ENCODE peak calls at places on chromosomes 3 and 15, in nine cellular contexts. C is LoVo; J is CD14-positive monocyte; A is T-helper 9 cell; V is stromal cell of bone marrow; S is activated CD4-positive, CD25-positive, alpha-beta regulatory T cell; M is activated CD8-positive, alpha-beta memory T cell treated with anti-CD3 and anti-CD28 coated beads for 48 hours; R is activated CD4-positive, alpha-beta T cell treated with anti-CD3 and anti-CD28 coated beads, Interleukin-2, amount 10 ng/mL, durations not matched to agents 7 days and 5 days; O is mesothelial cell of epicardium. L is an unnamed sample.

GRCh38 chr15:70647396-70647795 is 116.0 kb downstream of the UACA start:
- DNase-seq in J (no peak), R (no peak), O (no peak), M (no peak), S (no peak), A (no peak), C (no peak), V (no peak), L (no peak)

GRCh38 chr3:128584412-128585020 is 66.1 kb downstream of the RPN1 start:
- DNase-seq in O (peak), C (peak), S (no peak), A (no peak), R (peak), J (peak), V (peak), M (no peak), L (no peak)

GRCh38 chr3:194397757-194398312 is 1.2 kb downstream of the GP5 start:
- DNase-seq in R (peak), M (no peak), V (no peak), J (no peak), C (no peak), S (peak), A (no peak), O (no peak), L (no peak)

GRCh38 chr3:106339551-106339950 is 470.7 kb upstream of the CBLB start:
- DNase-seq in R (no peak), J (no peak), S (no peak), O (no peak), C (no peak), A (no peak), V (no peak), M (no peak), L (no peak)

GRCh38 chr3:65078748-65079147 is 390.9 kb upstream of the ADAMTS9 start:
- DNase-seq in M (no peak), A (no peak), O (no peak), V (no peak), C (no peak), J (no peak), S (no peak), R (no peak), L (no peak)

GRCh38 chr3:72447059-72447946 is 400.9 kb downstream of the SHQ1 start:
- DNase-seq in V (peak), M (peak), R (peak), O (peak), A (peak), C (peak), J (peak), S (peak), L (peak)

GRCh38 chr15:43241100-43241499 is 20.3 kb upstream of the EPB42 start:
- DNase-seq in M (no peak), V (peak), O (no peak), A (no peak), C (no peak), R (no peak), S (no peak), J (no peak), L (no peak)

GRCh38 chr3:195441971-195442572 is 748 bp downstream of the ACAP2 start:
- DNase-seq in S (no peak), O (peak), V (no peak), C (no peak), J (peak), M (peak), A (peak), R (peak), L (peak)

GRCh38 chr3:106025151-106025722 is 156.4 kb upstream of the CBLB start:
- DNase-seq in R (no peak), M (no peak), V (no peak), A (no peak), O (no peak), S (no peak), C (peak), J (no peak), L (no peak)

GRCh38 chr3:172208586-172209332 is 169.4 kb downstream of the FNDC3B start:
- DNase-seq in O (no peak), C (no peak), R (no peak), S (no peak), J (no peak), A (no peak), M (no peak), V (no peak), L (no peak)

GRCh38 chr3:179015551-179016020 is 56.0 kb downstream of the ZMAT3 start:
- DNase-seq in J (no peak), M (no peak), S (no peak), O (no peak), V (peak), R (peak), C (peak), A (peak), L (no peak)

GRCh38 chr15:29244544-29244943 is 25.1 kb downstream of the NSMCE3 start:
- DNase-seq in S (no peak), M (no peak), J (no peak), O (no peak), A (no peak), V (no peak), C (no peak), R (no peak), L (no peak)

GRCh38 chr15:44479343-44479742 is 51.9 kb downstream of the CTDSPL2 start:
- DNase-seq in V (no peak), A (no peak), C (no peak), S (no peak), R (no peak), J (no peak), M (no peak), O (no peak), L (no peak)

GRCh38 chr15:49421991-49422390 is 1.1 kb upstream of the FGF7 start:
- DNase-seq in M (no peak), R (peak), V (peak), O (no peak), S (no peak), J (no peak), C (peak), A (peak), L (no peak)

GRCh38 chr3:111923095-111923771 is 55.6 kb upstream of the ABHD10 start:
- DNase-seq in M (no peak), J (no peak), V (no peak), C (peak), A (no peak), O (no peak), R (no peak), S (no peak), L (no peak)

GRCh38 chr3:177917234-177917861 is 618.9 kb upstream of the KCNMB2 start:
- DNase-seq in A (no peak), J (no peak), C (no peak), S (no peak), M (no peak), V (no peak), R (no peak), O (no peak), L (no peak)

GRCh38 chr3:133588784-133589465 is 15.4 kb downstream of the CDV3 start:
- DNase-seq in V (no peak), R (no peak), J (no peak), S (no peak), O (no peak), C (no peak), M (no peak), A (no peak), L (no peak)

GRCh38 chr3:83482402-83482801 is 1476.4 kb upstream of the CADM2 start:
- DNase-seq in V (no peak), S (no peak), R (no peak), J (no peak), A (no peak), C (no peak), M (no peak), O (no peak), L (no peak)

GRCh38 chr3:112126501-112126900 is 6.5 kb downstream of the GCSAM start:
- DNase-seq in C (no peak), J (no peak), R (no peak), A (no peak), S (no peak), V (no peak), O (no peak), M (no peak), L (no peak)

GRCh38 chr15:87739866-87740265 is 516.7 kb downstream of the NTRK3 start:
- DNase-seq in S (no peak), C (no peak), J (no peak), R (no peak), O (no peak), V (no peak), A (no peak), M (no peak), L (no peak)

GRCh38 chr3:98692787-98693473 is 70.2 kb upstream of the ST3GAL6 start:
- DNase-seq in A (no peak), S (no peak), C (no peak), J (no peak), M (no peak), R (no peak), V (no peak), O (no peak), L (no peak)

GRCh38 chr15:101795455-101795854 is 7.9 kb upstream of the OR4F6 start:
- DNase-seq in M (no peak), V (peak), S (no peak), J (no peak), O (no peak), A (no peak), C (no peak), R (no peak), L (no peak)

GRCh38 chr3:55698826-55699225 is 211.7 kb upstream of the WNT5A start:
- DNase-seq in V (no peak), R (no peak), S (no peak), O (no peak), J (no peak), C (no peak), A (no peak), M (no peak), L (no peak)

GRCh38 chr15:63905131-63905530 is 71.4 kb upstream of the HERC1 start:
- DNase-seq in O (no peak), V (no peak), S (no peak), J (no peak), M (no peak), R (no peak), A (no peak), C (no peak), L (no peak)

GRCh38 chr3:188178293-188178950 is 24.5 kb downstream of the LPP start:
- DNase-seq in S (no peak), O (no peak), C (no peak), V (no peak), M (no peak), R (peak), J (no peak), A (no peak), L (no peak)

GRCh38 chr15:68972201-68973065 is 42.1 kb upstream of the NOX5 start:
- DNase-seq in R (no peak), A (no peak), S (no peak), M (no peak), O (no peak), C (no peak), V (no peak), J (no peak), L (no peak)